ENCODE peak calls at places on chromosomes 4 and X, in eight cellular contexts. One of them, this sample, is unnamed.

GRCh38 chrX:40058719-40059118 is 39.0 kb downstream of the BCOR start:
- DNase-seq in activated CD4-positive, alpha-beta T cell treated with anti-CD3 and anti-CD28 coated beads, Interleukin-2, amount 50 U/mL, for 4 hours: no peak
- DNase-seq in M059J: no peak
- DNase-seq in T-helper 9 cell: no peak
- DNase-seq in endothelial cell of umbilical vein: no peak
- DNase-seq in heart right ventricle: no peak
- DNase-seq in caudate nucleus: no peak
- DNase-seq in NCI-H2107: peak
- DNase-seq in this sample: no peak

GRCh38 chr4:7652451-7652871 is 217.7 kb upstream of the PSAPL1 start:
- DNase-seq in activated CD4-positive, alpha-beta T cell treated with anti-CD3 and anti-CD28 coated beads, Interleukin-2, amount 50 U/mL, for 4 hours: no peak
- DNase-seq in M059J: no peak
- DNase-seq in T-helper 9 cell: no peak
- DNase-seq in endothelial cell of umbilical vein: no peak
- DNase-seq in heart right ventricle: no peak
- DNase-seq in caudate nucleus: no peak
- DNase-seq in NCI-H2107: no peak
- DNase-seq in this sample: no peak

GRCh38 chr4:84498203-84499026 is 677 bp downstream of the NKX6-1 start:
- DNase-seq in activated CD4-positive, alpha-beta T cell treated with anti-CD3 and anti-CD28 coated beads, Interleukin-2, amount 50 U/mL, for 4 hours: no peak
- DNase-seq in M059J: peak
- DNase-seq in T-helper 9 cell: no peak
- DNase-seq in endothelial cell of umbilical vein: peak
- DNase-seq in heart right ventricle: no peak
- DNase-seq in caudate nucleus: no peak
- DNase-seq in NCI-H2107: peak
- DNase-seq in this sample: no peak

GRCh38 chrX:25028726-25029125 is 13.0 kb upstream of the ARX start:
- DNase-seq in activated CD4-positive, alpha-beta T cell treated with anti-CD3 and anti-CD28 coated beads, Interleukin-2, amount 50 U/mL, for 4 hours: no peak
- DNase-seq in M059J: peak
- DNase-seq in T-helper 9 cell: no peak
- DNase-seq in endothelial cell of umbilical vein: no peak
- DNase-seq in heart right ventricle: no peak
- DNase-seq in caudate nucleus: no peak
- DNase-seq in NCI-H2107: no peak
- DNase-seq in this sample: no peak

GRCh38 chrX:41824551-41824950 is 98.8 kb downstream of the CASK start:
- DNase-seq in activated CD4-positive, alpha-beta T cell treated with anti-CD3 and anti-CD28 coated beads, Interleukin-2, amount 50 U/mL, for 4 hours: no peak
- DNase-seq in M059J: peak
- DNase-seq in T-helper 9 cell: no peak
- DNase-seq in endothelial cell of umbilical vein: peak
- DNase-seq in heart right ventricle: no peak
- DNase-seq in caudate nucleus: no peak
- DNase-seq in NCI-H2107: no peak
- DNase-seq in this sample: no peak

GRCh38 chrX:70479970-70480659 is 35.5 kb downstream of the DLG3 start:
- DNase-seq in activated CD4-positive, alpha-beta T cell treated with anti-CD3 and anti-CD28 coated beads, Interleukin-2, amount 50 U/mL, for 4 hours: no peak
- DNase-seq in M059J: peak
- DNase-seq in T-helper 9 cell: no peak
- DNase-seq in endothelial cell of umbilical vein: peak
- DNase-seq in heart right ventricle: no peak
- DNase-seq in caudate nucleus: no peak
- DNase-seq in NCI-H2107: no peak
- DNase-seq in this sample: no peak

GRCh38 chr4:153822316-153822715 is 33.4 kb upstream of the SFRP2 start:
- DNase-seq in activated CD4-positive, alpha-beta T cell treated with anti-CD3 and anti-CD28 coated beads, Interleukin-2, amount 50 U/mL, for 4 hours: no peak
- DNase-seq in M059J: peak
- DNase-seq in T-helper 9 cell: no peak
- DNase-seq in endothelial cell of umbilical vein: no peak
- DNase-seq in heart right ventricle: no peak
- DNase-seq in caudate nucleus: no peak
- DNase-seq in NCI-H2107: no peak
- DNase-seq in this sample: no peak

GRCh38 chr4:8609406-8609805 is 16.8 kb downstream of the CPZ start:
- DNase-seq in activated CD4-positive, alpha-beta T cell treated with anti-CD3 and anti-CD28 coated beads, Interleukin-2, amount 50 U/mL, for 4 hours: no peak
- DNase-seq in M059J: no peak
- DNase-seq in T-helper 9 cell: no peak
- DNase-seq in endothelial cell of umbilical vein: no peak
- DNase-seq in heart right ventricle: no peak
- DNase-seq in caudate nucleus: no peak
- DNase-seq in NCI-H2107: no peak
- DNase-seq in this sample: no peak

GRCh38 chr4:123546661-123547060 is 150.1 kb downstream of the SPRY1 start:
- DNase-seq in activated CD4-positive, alpha-beta T cell treated with anti-CD3 and anti-CD28 coated beads, Interleukin-2, amount 50 U/mL, for 4 hours: no peak
- DNase-seq in M059J: no peak
- DNase-seq in T-helper 9 cell: no peak
- DNase-seq in endothelial cell of umbilical vein: no peak
- DNase-seq in heart right ventricle: no peak
- DNase-seq in caudate nucleus: no peak
- DNase-seq in NCI-H2107: no peak
- DNase-seq in this sample: no peak

GRCh38 chr4:6245246-6246169 is 24.1 kb upstream of the WFS1 start:
- DNase-seq in activated CD4-positive, alpha-beta T cell treated with anti-CD3 and anti-CD28 coated beads, Interleukin-2, amount 50 U/mL, for 4 hours: no peak
- DNase-seq in M059J: no peak
- DNase-seq in T-helper 9 cell: no peak
- DNase-seq in endothelial cell of umbilical vein: no peak
- DNase-seq in heart right ventricle: no peak
- DNase-seq in caudate nucleus: peak
- DNase-seq in NCI-H2107: no peak
- DNase-seq in this sample: peak

GRCh38 chr4:25291158-25291733 is 21.3 kb upstream of the ZCCHC4 start:
- DNase-seq in activated CD4-positive, alpha-beta T cell treated with anti-CD3 and anti-CD28 coated beads, Interleukin-2, amount 50 U/mL, for 4 hours: no peak
- DNase-seq in M059J: no peak
- DNase-seq in T-helper 9 cell: no peak
- DNase-seq in endothelial cell of umbilical vein: no peak
- DNase-seq in heart right ventricle: no peak
- DNase-seq in caudate nucleus: no peak
- DNase-seq in NCI-H2107: no peak
- DNase-seq in this sample: no peak

GRCh38 chr4:163681208-163681821 is 186.8 kb downstream of the TMA16 start:
- DNase-seq in activated CD4-positive, alpha-beta T cell treated with anti-CD3 and anti-CD28 coated beads, Interleukin-2, amount 50 U/mL, for 4 hours: no peak
- DNase-seq in M059J: peak
- DNase-seq in T-helper 9 cell: no peak
- DNase-seq in endothelial cell of umbilical vein: peak
- DNase-seq in heart right ventricle: no peak
- DNase-seq in caudate nucleus: no peak
- DNase-seq in NCI-H2107: no peak
- DNase-seq in this sample: no peak

GRCh38 chrX:72662020-72662747 is 51.9 kb downstream of the PHKA1 start:
- DNase-seq in activated CD4-positive, alpha-beta T cell treated with anti-CD3 and anti-CD28 coated beads, Interleukin-2, amount 50 U/mL, for 4 hours: no peak
- DNase-seq in M059J: no peak
- DNase-seq in T-helper 9 cell: no peak
- DNase-seq in endothelial cell of umbilical vein: no peak
- DNase-seq in heart right ventricle: peak
- DNase-seq in caudate nucleus: no peak
- DNase-seq in NCI-H2107: no peak
- DNase-seq in this sample: no peak

GRCh38 chr4:82744284-82744963 is 54.2 kb downstream of the SCD5 start:
- DNase-seq in activated CD4-positive, alpha-beta T cell treated with anti-CD3 and anti-CD28 coated beads, Interleukin-2, amount 50 U/mL, for 4 hours: no peak
- DNase-seq in M059J: peak
- DNase-seq in T-helper 9 cell: no peak
- DNase-seq in endothelial cell of umbilical vein: no peak
- DNase-seq in heart right ventricle: no peak
- DNase-seq in caudate nucleus: no peak
- DNase-seq in NCI-H2107: no peak
- DNase-seq in this sample: no peak

GRCh38 chrX:34300871-34301270 is 168.8 kb upstream of the FAM47A start:
- DNase-seq in activated CD4-positive, alpha-beta T cell treated with anti-CD3 and anti-CD28 coated beads, Interleukin-2, amount 50 U/mL, for 4 hours: no peak
- DNase-seq in M059J: peak
- DNase-seq in T-helper 9 cell: no peak
- DNase-seq in endothelial cell of umbilical vein: peak
- DNase-seq in heart right ventricle: no peak
- DNase-seq in caudate nucleus: no peak
- DNase-seq in NCI-H2107: no peak
- DNase-seq in this sample: peak

GRCh38 chrX:151543706-151544105 is 19.8 kb upstream of the PASD1 start:
- DNase-seq in activated CD4-positive, alpha-beta T cell treated with anti-CD3 and anti-CD28 coated beads, Interleukin-2, amount 50 U/mL, for 4 hours: no peak
- DNase-seq in M059J: no peak
- DNase-seq in T-helper 9 cell: no peak
- DNase-seq in endothelial cell of umbilical vein: no peak
- DNase-seq in heart right ventricle: no peak
- DNase-seq in caudate nucleus: no peak
- DNase-seq in NCI-H2107: no peak
- DNase-seq in this sample: no peak

GRCh38 chr4:123866796-123867195 is 470.2 kb downstream of the SPRY1 start:
- DNase-seq in activated CD4-positive, alpha-beta T cell treated with anti-CD3 and anti-CD28 coated beads, Interleukin-2, amount 50 U/mL, for 4 hours: no peak
- DNase-seq in M059J: peak
- DNase-seq in T-helper 9 cell: no peak
- DNase-seq in endothelial cell of umbilical vein: no peak
- DNase-seq in heart right ventricle: no peak
- DNase-seq in caudate nucleus: no peak
- DNase-seq in NCI-H2107: no peak
- DNase-seq in this sample: no peak

GRCh38 chr4:54767376-54767775 is 109.6 kb downstream of the KIT start:
- DNase-seq in activated CD4-positive, alpha-beta T cell treated with anti-CD3 and anti-CD28 coated beads, Interleukin-2, amount 50 U/mL, for 4 hours: no peak
- DNase-seq in M059J: no peak
- DNase-seq in T-helper 9 cell: no peak
- DNase-seq in endothelial cell of umbilical vein: no peak
- DNase-seq in heart right ventricle: no peak
- DNase-seq in caudate nucleus: no peak
- DNase-seq in NCI-H2107: no peak
- DNase-seq in this sample: no peak

GRCh38 chrX:130118396-130118795 is 8.1 kb upstream of the ELF4 start:
- DNase-seq in activated CD4-positive, alpha-beta T cell treated with anti-CD3 and anti-CD28 coated beads, Interleukin-2, amount 50 U/mL, for 4 hours: no peak
- DNase-seq in M059J: peak
- DNase-seq in T-helper 9 cell: no peak
- DNase-seq in endothelial cell of umbilical vein: peak
- DNase-seq in heart right ventricle: no peak
- DNase-seq in caudate nucleus: no peak
- DNase-seq in NCI-H2107: no peak
- DNase-seq in this sample: no peak

GRCh38 chr4:146632770-146633470 is 5.8 kb upstream of the POU4F2 start:
- DNase-seq in activated CD4-positive, alpha-beta T cell treated with anti-CD3 and anti-CD28 coated beads, Interleukin-2, amount 50 U/mL, for 4 hours: no peak
- DNase-seq in M059J: no peak
- DNase-seq in T-helper 9 cell: no peak
- DNase-seq in endothelial cell of umbilical vein: no peak
- DNase-seq in heart right ventricle: no peak
- DNase-seq in caudate nucleus: no peak
- DNase-seq in NCI-H2107: no peak
- DNase-seq in this sample: no peak

GRCh38 chrX:132443736-132444135 is 45.1 kb downstream of the MBNL3 start:
- DNase-seq in activated CD4-positive, alpha-beta T cell treated with anti-CD3 and anti-CD28 coated beads, Interleukin-2, amount 50 U/mL, for 4 hours: no peak
- DNase-seq in M059J: no peak
- DNase-seq in T-helper 9 cell: no peak
- DNase-seq in endothelial cell of umbilical vein: no peak
- DNase-seq in heart right ventricle: no peak
- DNase-seq in caudate nucleus: no peak
- DNase-seq in NCI-H2107: no peak
- DNase-seq in this sample: no peak

GRCh38 chr4:126470862-126471261 is 1156.1 kb downstream of the FAT4 start:
- DNase-seq in activated CD4-positive, alpha-beta T cell treated with anti-CD3 and anti-CD28 coated beads, Interleukin-2, amount 50 U/mL, for 4 hours: no peak
- DNase-seq in M059J: peak
- DNase-seq in T-helper 9 cell: no peak
- DNase-seq in endothelial cell of umbilical vein: peak
- DNase-seq in heart right ventricle: no peak
- DNase-seq in caudate nucleus: no peak
- DNase-seq in NCI-H2107: no peak
- DNase-seq in this sample: no peak

GRCh38 chrX:65690057-65690855 is 22.8 kb downstream of the MSN start:
- DNase-seq in activated CD4-positive, alpha-beta T cell treated with anti-CD3 and anti-CD28 coated beads, Interleukin-2, amount 50 U/mL, for 4 hours: no peak
- DNase-seq in M059J: peak
- DNase-seq in T-helper 9 cell: no peak
- DNase-seq in endothelial cell of umbilical vein: no peak
- DNase-seq in heart right ventricle: no peak
- DNase-seq in caudate nucleus: no peak
- DNase-seq in NCI-H2107: no peak
- DNase-seq in this sample: no peak

GRCh38 chr4:59240030-59240429 is 1960.1 kb upstream of the ADGRL3 start:
- DNase-seq in activated CD4-positive, alpha-beta T cell treated with anti-CD3 and anti-CD28 coated beads, Interleukin-2, amount 50 U/mL, for 4 hours: no peak
- DNase-seq in M059J: no peak
- DNase-seq in T-helper 9 cell: no peak
- DNase-seq in endothelial cell of umbilical vein: no peak
- DNase-seq in heart right ventricle: no peak
- DNase-seq in caudate nucleus: no peak
- DNase-seq in NCI-H2107: no peak
- DNase-seq in this sample: no peak

GRCh38 chrX:120549483-120550452 is 11.0 kb downstream of the CUL4B start:
- DNase-seq in activated CD4-positive, alpha-beta T cell treated with anti-CD3 and anti-CD28 coated beads, Interleukin-2, amount 50 U/mL, for 4 hours: no peak
- DNase-seq in M059J: peak
- DNase-seq in T-helper 9 cell: no peak
- DNase-seq in endothelial cell of umbilical vein: peak
- DNase-seq in heart right ventricle: no peak
- DNase-seq in caudate nucleus: no peak
- DNase-seq in NCI-H2107: no peak
- DNase-seq in this sample: no peak

GRCh38 chrX:97490656-97491055 is 606.9 kb downstream of the RPA4 start:
- DNase-seq in activated CD4-positive, alpha-beta T cell treated with anti-CD3 and anti-CD28 coated beads, Interleukin-2, amount 50 U/mL, for 4 hours: no peak
- DNase-seq in M059J: no peak
- DNase-seq in T-helper 9 cell: no peak
- DNase-seq in endothelial cell of umbilical vein: no peak
- DNase-seq in heart right ventricle: no peak
- DNase-seq in caudate nucleus: no peak
- DNase-seq in NCI-H2107: no peak
- DNase-seq in this sample: no peak

GRCh38 chrX:38112566-38112965 is 106.2 kb downstream of the SYTL5 start:
- DNase-seq in activated CD4-positive, alpha-beta T cell treated with anti-CD3 and anti-CD28 coated beads, Interleukin-2, amount 50 U/mL, for 4 hours: no peak
- DNase-seq in M059J: no peak
- DNase-seq in T-helper 9 cell: no peak
- DNase-seq in endothelial cell of umbilical vein: no peak
- DNase-seq in heart right ventricle: no peak
- DNase-seq in caudate nucleus: no peak
- DNase-seq in NCI-H2107: no peak
- DNase-seq in this sample: no peak

GRCh38 chrX:23902419-23902818 is 5.3 kb downstream of the APOO start:
- DNase-seq in activated CD4-positive, alpha-beta T cell treated with anti-CD3 and anti-CD28 coated beads, Interleukin-2, amount 50 U/mL, for 4 hours: no peak
- DNase-seq in M059J: peak
- DNase-seq in T-helper 9 cell: no peak
- DNase-seq in endothelial cell of umbilical vein: peak
- DNase-seq in heart right ventricle: no peak
- DNase-seq in caudate nucleus: no peak
- DNase-seq in NCI-H2107: peak
- DNase-seq in this sample: peak